ENCODE peak calls at places on chromosomes 1 and 21, in seven cellular contexts. One of them, this sample, is unnamed. For H3K27me3, the result is how much of the 10 kb centered on the place peaks cover.

GRCh38 chr1:113809651-113810602 is 2.3 kb downstream of the RSBN1 start:
- DNase-seq in HCT116: no peak
- DNase-seq in prostate gland: no peak
- DNase-seq in HepG2: peak
- DNase-seq in stomach: no peak
- DNase-seq in endothelial cell of umbilical vein: peak
- DNase-seq in GM23338: no peak
- DNase-seq in this sample: no peak

GRCh38 chr21:37484535-37485474 is 118.2 kb downstream of the DYRK1A start:
- DNase-seq in HCT116: no peak
- DNase-seq in prostate gland: no peak
- DNase-seq in HepG2: no peak
- DNase-seq in stomach: no peak
- DNase-seq in endothelial cell of umbilical vein: no peak
- DNase-seq in GM23338: no peak
- DNase-seq in this sample: no peak

GRCh38 chr1:54298284-54299033 is 98.5 kb downstream of the MRPL37 start:
- DNase-seq in HCT116: no peak
- DNase-seq in prostate gland: no peak
- DNase-seq in HepG2: no peak
- DNase-seq in stomach: peak
- DNase-seq in endothelial cell of umbilical vein: peak
- DNase-seq in GM23338: peak
- DNase-seq in this sample: no peak

GRCh38 chr1:43868741-43869067 is 64.9 kb upstream of the ARTN start:
- DNase-seq in HCT116: no peak
- DNase-seq in prostate gland: no peak
- DNase-seq in HepG2: no peak
- DNase-seq in stomach: no peak
- DNase-seq in endothelial cell of umbilical vein: peak
- DNase-seq in GM23338: no peak
- DNase-seq in this sample: no peak

GRCh38 chr1:235077571-235078479 is 50.8 kb downstream of the TOMM20 start:
- DNase-seq in HCT116: no peak
- DNase-seq in prostate gland: no peak
- DNase-seq in HepG2: no peak
- DNase-seq in stomach: no peak
- DNase-seq in endothelial cell of umbilical vein: peak
- DNase-seq in GM23338: no peak
- DNase-seq in this sample: no peak

GRCh38 chr1:113678159-113678469 is 81.2 kb downstream of the PHTF1 start:
- DNase-seq in HCT116: no peak
- DNase-seq in prostate gland: no peak
- DNase-seq in HepG2: no peak
- DNase-seq in stomach: no peak
- DNase-seq in endothelial cell of umbilical vein: no peak
- DNase-seq in GM23338: no peak
- DNase-seq in this sample: no peak

GRCh38 chr1:203624341-203624712 is 2.3 kb upstream of the ATP2B4 start:
- DNase-seq in HCT116: no peak
- DNase-seq in prostate gland: no peak
- DNase-seq in HepG2: no peak
- DNase-seq in stomach: no peak
- DNase-seq in endothelial cell of umbilical vein: no peak
- DNase-seq in GM23338: peak
- DNase-seq in this sample: no peak

GRCh38 chr1:41533016-41533730 is 48.7 kb upstream of the EDN2 start:
- DNase-seq in HCT116: no peak
- DNase-seq in prostate gland: no peak
- DNase-seq in HepG2: no peak
- DNase-seq in stomach: no peak
- DNase-seq in endothelial cell of umbilical vein: no peak
- DNase-seq in GM23338: no peak
- DNase-seq in this sample: peak

GRCh38 chr1:224245188-224245587 is 62.1 kb downstream of the DEGS1 start:
- DNase-seq in HCT116: no peak
- DNase-seq in prostate gland: no peak
- DNase-seq in HepG2: peak
- DNase-seq in stomach: no peak
- DNase-seq in endothelial cell of umbilical vein: peak
- DNase-seq in GM23338: no peak
- DNase-seq in this sample: no peak

GRCh38 chr1:117512728-117513321 is 93.0 kb upstream of the TENT5C start:
- DNase-seq in HCT116: no peak
- DNase-seq in prostate gland: no peak
- DNase-seq in HepG2: no peak
- DNase-seq in stomach: no peak
- DNase-seq in endothelial cell of umbilical vein: peak
- DNase-seq in GM23338: peak
- DNase-seq in this sample: no peak

GRCh38 chr21:45578811-45579381 is 36.7 kb upstream of the SLC19A1 start:
- DNase-seq in HCT116: no peak
- DNase-seq in prostate gland: no peak
- DNase-seq in HepG2: no peak
- DNase-seq in stomach: peak
- DNase-seq in endothelial cell of umbilical vein: no peak
- DNase-seq in GM23338: no peak
- DNase-seq in this sample: peak

GRCh38 chr1:248055261-248055660 is 8.6 kb downstream of the OR2L3 start:
- DNase-seq in HCT116: no peak
- DNase-seq in prostate gland: no peak
- DNase-seq in HepG2: no peak
- DNase-seq in stomach: no peak
- DNase-seq in endothelial cell of umbilical vein: no peak
- DNase-seq in GM23338: no peak
- DNase-seq in this sample: no peak

GRCh38 chr1:164308101-164308500 is 250.9 kb upstream of the PBX1 start:
- DNase-seq in HCT116: no peak
- DNase-seq in prostate gland: no peak
- DNase-seq in HepG2: no peak
- DNase-seq in stomach: no peak
- DNase-seq in endothelial cell of umbilical vein: no peak
- DNase-seq in GM23338: no peak
- DNase-seq in this sample: no peak

DNA sequence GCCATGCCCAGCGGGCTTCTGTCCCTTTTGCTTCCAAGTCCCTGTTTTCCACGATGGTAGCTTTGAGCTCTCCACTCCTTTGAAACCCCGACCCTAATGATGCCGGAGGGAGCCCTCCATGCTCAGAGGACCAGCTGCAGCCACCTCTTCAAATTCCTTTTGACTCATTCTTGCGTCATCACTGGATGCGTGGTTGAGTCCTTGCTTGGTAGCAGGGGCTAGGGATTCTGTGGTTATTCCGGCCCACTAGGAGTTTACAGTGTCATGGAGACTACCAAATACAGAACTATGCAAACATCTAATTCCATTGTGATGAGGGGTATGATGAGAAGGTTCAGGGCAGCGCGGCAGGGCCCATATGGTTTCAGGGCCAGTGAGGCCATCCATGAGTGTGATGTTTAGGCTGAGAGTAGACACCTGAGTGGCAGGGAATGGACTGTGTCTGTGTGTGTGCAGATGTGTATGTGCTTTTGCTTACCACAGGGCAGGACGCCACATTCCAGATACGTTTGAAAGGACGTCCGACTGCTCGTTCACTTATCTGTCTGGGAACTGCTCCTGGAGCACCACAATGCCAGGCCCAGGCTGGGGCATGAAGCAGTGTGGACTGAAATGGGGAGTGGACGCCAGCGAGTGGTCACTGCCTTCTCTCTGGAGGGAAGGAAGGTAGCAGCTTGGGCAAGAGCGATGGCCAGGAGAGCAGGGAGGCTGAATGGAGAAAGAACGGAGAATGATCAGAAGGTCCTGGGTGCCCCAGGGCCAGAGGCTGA is 30.4 kb upstream of the ZBTB21 start:
- DNase-seq in HCT116: peak
- DNase-seq in prostate gland: no peak
- DNase-seq in HepG2: peak
- DNase-seq in stomach: no peak
- DNase-seq in endothelial cell of umbilical vein: peak
- DNase-seq in GM23338: no peak
- DNase-seq in this sample: no peak
- TF ChIP-seq POLR2AphosphoS5 in HCT116: no peak
- TF ChIP-seq POLR2AphosphoS5 in prostate gland: no peak
- TF ChIP-seq POLR2AphosphoS5 in HepG2: no peak
- TF ChIP-seq POLR2AphosphoS5 in stomach: no peak
- TF ChIP-seq POLR2AphosphoS5 in endothelial cell of umbilical vein: peak
- TF ChIP-seq POLR2AphosphoS5 in GM23338: no peak
- TF ChIP-seq POLR2AphosphoS5 in this sample: no peak

DNA sequence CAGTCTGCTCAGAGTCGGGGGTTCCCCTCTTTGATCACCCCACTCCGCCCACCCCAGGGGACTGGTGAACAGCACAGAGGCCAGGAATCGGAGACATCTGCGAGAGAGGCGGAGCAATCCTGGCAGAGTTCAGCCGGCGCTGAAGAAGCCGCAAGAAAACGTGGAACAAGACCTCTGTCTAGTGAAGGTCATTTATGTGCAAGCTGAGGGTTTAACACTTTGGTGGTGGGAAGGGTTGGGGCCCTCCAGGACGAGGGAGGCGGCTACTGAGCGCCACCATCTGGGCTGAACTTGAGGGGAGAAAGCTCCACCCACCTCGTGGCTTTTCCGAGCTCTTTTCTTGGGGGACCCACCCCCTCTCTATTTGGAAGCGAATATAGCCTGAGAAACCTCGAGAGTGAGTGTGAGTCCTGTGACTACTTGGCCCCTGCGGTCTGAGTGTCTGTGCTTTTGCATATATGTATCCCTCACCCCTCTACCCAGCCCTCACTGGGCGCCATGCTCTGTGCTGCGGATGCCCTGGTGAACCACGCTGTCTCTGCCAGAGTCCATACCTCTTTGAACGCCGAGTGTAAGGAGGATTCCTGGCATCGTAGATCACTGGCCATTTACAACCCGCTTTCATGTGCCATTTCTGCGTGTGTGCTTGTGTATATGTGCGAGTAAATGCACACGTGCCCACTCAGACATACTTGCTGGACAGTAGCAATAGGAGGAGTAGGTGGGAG is 1.2 kb upstream of the EPHA10 start:
- DNase-seq in HCT116: peak
- DNase-seq in prostate gland: no peak
- DNase-seq in HepG2: no peak
- DNase-seq in stomach: no peak
- DNase-seq in endothelial cell of umbilical vein: no peak
- DNase-seq in GM23338: peak
- DNase-seq in this sample: no peak
- H3K27me3 ChIP-seq in HCT116: under half
- H3K27me3 ChIP-seq in prostate gland: under half
- H3K27me3 ChIP-seq in HepG2: under half
- H3K27me3 ChIP-seq in stomach: half or more
- H3K27me3 ChIP-seq in endothelial cell of umbilical vein: under half
- H3K27me3 ChIP-seq in GM23338: half or more
- H3K27me3 ChIP-seq in this sample: half or more

GRCh38 chr1:115650961-115651360 is 9.2 kb downstream of the VANGL1 start:
- DNase-seq in HCT116: no peak
- DNase-seq in prostate gland: no peak
- DNase-seq in HepG2: no peak
- DNase-seq in stomach: no peak
- DNase-seq in endothelial cell of umbilical vein: no peak
- DNase-seq in GM23338: no peak
- DNase-seq in this sample: no peak

GRCh38 chr1:115651391-115651790 is 9.6 kb downstream of the VANGL1 start:
- DNase-seq in HCT116: no peak
- DNase-seq in prostate gland: no peak
- DNase-seq in HepG2: no peak
- DNase-seq in stomach: no peak
- DNase-seq in endothelial cell of umbilical vein: no peak
- DNase-seq in GM23338: no peak
- DNase-seq in this sample: no peak

GRCh38 chr1:115647919-115648597 is 6.3 kb downstream of the VANGL1 start:
- DNase-seq in HCT116: no peak
- DNase-seq in prostate gland: no peak
- DNase-seq in HepG2: no peak
- DNase-seq in stomach: no peak
- DNase-seq in endothelial cell of umbilical vein: no peak
- DNase-seq in GM23338: no peak
- DNase-seq in this sample: no peak

GRCh38 chr1:115648717-115649691 is 7.2 kb downstream of the VANGL1 start:
- DNase-seq in HCT116: no peak
- DNase-seq in prostate gland: no peak
- DNase-seq in HepG2: no peak
- DNase-seq in stomach: no peak
- DNase-seq in endothelial cell of umbilical vein: peak
- DNase-seq in GM23338: peak
- DNase-seq in this sample: no peak

GRCh38 chr1:115649964-115650363 is 8.2 kb downstream of the VANGL1 start:
- DNase-seq in HCT116: no peak
- DNase-seq in prostate gland: no peak
- DNase-seq in HepG2: no peak
- DNase-seq in stomach: peak
- DNase-seq in endothelial cell of umbilical vein: peak
- DNase-seq in GM23338: peak
- DNase-seq in this sample: no peak
- H3K4me3 ChIP-seq in HCT116: no peak
- H3K4me3 ChIP-seq in prostate gland: no peak
- H3K4me3 ChIP-seq in HepG2: no peak
- H3K4me3 ChIP-seq in stomach: no peak
- H3K4me3 ChIP-seq in endothelial cell of umbilical vein: no peak
- H3K4me3 ChIP-seq in GM23338: no peak
- H3K4me3 ChIP-seq in this sample: no peak

DNA sequence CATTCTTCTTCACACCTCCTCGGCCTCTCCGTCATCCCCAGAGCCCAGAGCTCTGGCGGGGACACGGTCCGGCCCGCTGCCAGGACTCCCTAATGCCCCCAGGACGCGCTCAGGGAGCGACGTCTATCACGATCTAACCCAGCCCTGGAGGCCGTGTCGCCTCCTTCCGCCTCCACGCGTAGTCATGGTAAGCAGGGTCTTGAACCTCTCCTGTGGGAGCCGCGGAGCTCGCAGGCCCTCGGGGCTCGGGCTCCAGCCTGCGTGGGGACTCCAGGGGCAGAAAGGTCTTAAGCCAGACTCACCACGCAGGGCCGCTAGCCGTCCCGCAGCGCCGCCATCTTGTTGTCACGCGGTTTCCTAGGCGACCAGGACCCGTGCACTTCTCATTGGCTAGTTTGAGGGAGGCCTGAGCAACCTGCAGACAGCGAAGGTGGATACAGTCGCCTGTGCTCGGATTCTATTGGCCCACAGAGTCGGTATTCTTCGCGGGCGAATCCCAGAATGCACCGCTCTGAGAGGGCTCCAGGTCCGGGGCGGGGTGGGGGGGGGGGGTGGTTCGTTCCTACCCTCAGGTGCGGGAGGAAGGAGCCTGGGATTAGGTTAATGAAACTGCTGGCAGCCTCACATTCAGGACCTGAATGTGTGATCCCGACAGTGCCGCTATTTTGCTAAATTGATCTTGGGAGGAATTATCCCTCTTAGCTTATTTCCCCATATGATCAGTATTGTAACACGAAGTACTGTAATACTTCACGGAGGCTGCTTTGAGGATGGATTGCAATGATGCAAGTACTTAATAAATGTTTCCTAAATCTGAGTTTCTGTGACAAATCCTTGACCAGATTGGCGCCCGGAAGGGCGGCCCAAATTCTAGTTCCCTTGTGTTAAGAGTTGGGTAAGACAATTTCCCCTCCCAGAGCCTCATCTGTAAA is at the start of gene UBXN11:
- DNase-seq in HCT116: peak
- DNase-seq in prostate gland: peak
- DNase-seq in HepG2: peak
- DNase-seq in stomach: peak
- DNase-seq in endothelial cell of umbilical vein: peak
- DNase-seq in GM23338: peak
- DNase-seq in this sample: peak
- TF ChIP-seq POLR2AphosphoS5 in HCT116: peak
- TF ChIP-seq POLR2AphosphoS5 in prostate gland: peak
- TF ChIP-seq POLR2AphosphoS5 in HepG2: peak
- TF ChIP-seq POLR2AphosphoS5 in stomach: peak
- TF ChIP-seq POLR2AphosphoS5 in endothelial cell of umbilical vein: no peak
- TF ChIP-seq POLR2AphosphoS5 in GM23338: no peak
- TF ChIP-seq POLR2AphosphoS5 in this sample: no peak

This sample was measured in suprapubic skin.